ENCODE peak calls at places on chromosomes 3 and 15, in five cellular contexts. One of them, this sample, is unnamed.

GRCh38 chr3:47370887-47371697 is 9.7 kb upstream of the PTPN23 start:
- DNase-seq in nephron progenitor cell: peak; percentile 44
- DNase-seq in GM23248: peak; percentile 39
- DNase-seq in keratinocyte: no peak
- DNase-seq in GM12878: no peak
- DNase-seq in this sample: no peak

GRCh38 chr3:183781246-183781645 is 44.1 kb downstream of the MAP6D1 start:
- DNase-seq in nephron progenitor cell: no peak
- DNase-seq in GM23248: no peak
- DNase-seq in keratinocyte: no peak
- DNase-seq in GM12878: no peak
- DNase-seq in this sample: no peak

GRCh38 chr15:45185903-45186770 is 1.6 kb downstream of the SHF start:
- DNase-seq in nephron progenitor cell: no peak
- DNase-seq in GM23248: peak; percentile 35
- DNase-seq in keratinocyte: no peak
- DNase-seq in GM12878: no peak
- DNase-seq in this sample: no peak

GRCh38 chr3:142649996-142650693 is 54.0 kb downstream of the PLS1 start:
- DNase-seq in nephron progenitor cell: no peak
- DNase-seq in GM23248: no peak
- DNase-seq in keratinocyte: no peak
- DNase-seq in GM12878: no peak
- DNase-seq in this sample: no peak

GRCh38 chr15:52240166-52240565 is 49.0 kb upstream of the GNB5 start:
- DNase-seq in nephron progenitor cell: no peak
- DNase-seq in GM23248: no peak
- DNase-seq in keratinocyte: no peak
- DNase-seq in GM12878: no peak
- DNase-seq in this sample: no peak

GRCh38 chr15:68852466-68852865 is 31.8 kb upstream of the ANP32A start:
- DNase-seq in nephron progenitor cell: no peak
- DNase-seq in GM23248: no peak
- DNase-seq in keratinocyte: no peak
- DNase-seq in GM12878: no peak
- DNase-seq in this sample: no peak

GRCh38 chr3:87145553-87145952 is 81.6 kb upstream of the CHMP2B start:
- DNase-seq in nephron progenitor cell: peak; percentile 16
- DNase-seq in GM23248: peak; percentile 23
- DNase-seq in keratinocyte: no peak
- DNase-seq in GM12878: no peak
- DNase-seq in this sample: no peak

GRCh38 chr3:115330406-115330805 is 183.3 kb upstream of the ZBTB20 start:
- DNase-seq in nephron progenitor cell: no peak
- DNase-seq in GM23248: peak; percentile 35
- DNase-seq in keratinocyte: no peak
- DNase-seq in GM12878: no peak
- DNase-seq in this sample: no peak

GRCh38 chr3:114660124-114660523 is 366.3 kb downstream of the TIGIT start:
- DNase-seq in nephron progenitor cell: no peak
- DNase-seq in GM23248: peak; percentile 48
- DNase-seq in keratinocyte: no peak
- DNase-seq in GM12878: no peak
- DNase-seq in this sample: no peak

GRCh38 chr3:100662113-100662823 is 47.0 kb upstream of the TFG start:
- DNase-seq in nephron progenitor cell: no peak
- DNase-seq in GM23248: peak; percentile 45
- DNase-seq in keratinocyte: no peak
- DNase-seq in GM12878: no peak
- DNase-seq in this sample: no peak

GRCh38 chr15:83570756-83571155 is 83.2 kb upstream of the ADAMTSL3 start:
- DNase-seq in nephron progenitor cell: no peak
- DNase-seq in GM23248: no peak
- DNase-seq in keratinocyte: no peak
- DNase-seq in GM12878: no peak
- DNase-seq in this sample: no peak

GRCh38 chr3:178684881-178685590 is 148.8 kb downstream of the KCNMB2 start:
- DNase-seq in nephron progenitor cell: peak; percentile 51
- DNase-seq in GM23248: no peak
- DNase-seq in keratinocyte: no peak
- DNase-seq in GM12878: no peak
- DNase-seq in this sample: no peak

GRCh38 chr15:101613130-101614000 is 38.8 kb downstream of the TM2D3 start:
- DNase-seq in nephron progenitor cell: no peak
- DNase-seq in GM23248: peak; percentile 15
- DNase-seq in keratinocyte: no peak
- DNase-seq in GM12878: no peak
- DNase-seq in this sample: peak; percentile 49

GRCh38 chr3:119388577-119388976 is 74.8 kb downstream of the TMEM39A start:
- DNase-seq in nephron progenitor cell: no peak
- DNase-seq in GM23248: no peak
- DNase-seq in keratinocyte: no peak
- DNase-seq in GM12878: no peak
- DNase-seq in this sample: no peak

GRCh38 chr15:39880718-39881387 is 39.2 kb downstream of the GPR176 start:
- DNase-seq in nephron progenitor cell: no peak
- DNase-seq in GM23248: no peak
- DNase-seq in keratinocyte: no peak
- DNase-seq in GM12878: no peak
- DNase-seq in this sample: peak; percentile 49

This sample was measured in DMS79.